ENCODE peak calls at places on chromosome 11, in six cellular contexts. I, B, N, D, M and Q are unnamed samples. For H3K4me1, the result is how much of the 10 kb centered on the place peaks cover.

GRCh38 chr11:67464411-67465189 is 4.5 kb downstream of the TMEM134 start:
- DNase-seq in I (peak), B (peak), N (peak), D (peak), M (peak), Q (peak)

GRCh38 chr11:58647866-58648265 is 25.4 kb downstream of the CNTF start:
- DNase-seq in I (no peak), B (no peak), N (no peak), D (no peak), M (no peak), Q (no peak)

GRCh38 chr11:113447621-113448310 is 27.4 kb downstream of the DRD2 start:
- DNase-seq in I (no peak), B (no peak), N (no peak), D (no peak), M (no peak), Q (no peak)

GRCh38 chr11:45807792-45808238 is 2.9 kb downstream of the SLC35C1 start:
- DNase-seq in I (no peak), B (no peak), N (no peak), D (no peak), M (no peak), Q (no peak)

GRCh38 chr11:121895919-121896318 is 220.1 kb downstream of the BLID start:
- DNase-seq in I (peak), B (no peak), N (no peak), D (no peak), M (no peak), Q (no peak)

GRCh38 chr11:13337986-13338436 is 60.4 kb downstream of the BMAL1 start:
- DNase-seq in I (no peak), B (no peak), N (no peak), D (no peak), M (no peak), Q (no peak)

GRCh38 chr11:71309181-71309580 is 56.8 kb upstream of the SHANK2 start:
- DNase-seq in I (no peak), B (no peak), N (no peak), D (no peak), M (no peak), Q (no peak)

GRCh38 chr11:2579315-2580060 is 120.3 kb downstream of the KCNQ1OT1 start:
- DNase-seq in I (no peak), B (peak), N (no peak), D (peak), M (no peak), Q (peak)

GRCh38 chr11:60005360-60005759 is 11.6 kb upstream of the OOSP4B start:
- DNase-seq in I (no peak), B (no peak), N (no peak), D (no peak), M (no peak), Q (no peak)

GRCh38 chr11:31199403-31199802 is 170.1 kb downstream of the DCDC1 start:
- DNase-seq in I (no peak), B (peak), N (no peak), D (no peak), M (no peak), Q (no peak)

GRCh38 chr11:132402056-132402684 is 1031.8 kb downstream of the NTM start:
- DNase-seq in I (no peak), B (peak), N (peak), D (no peak), M (no peak), Q (peak)

GRCh38 chr11:60905551-60906113 is 753 bp downstream of the PRPF19 start:
- DNase-seq in I (peak), B (peak), N (peak), D (no peak), M (no peak), Q (no peak)

GRCh38 chr11:68214173-68215086 is 1.3 kb upstream of the KMT5B start:
- DNase-seq in I (no peak), B (peak), N (peak), D (no peak), M (no peak), Q (no peak)

GRCh38 chr11:3095712-3096361 is 38.6 kb upstream of the CARS1 start:
- DNase-seq in I (peak), B (peak), N (peak), D (no peak), M (no peak), Q (no peak)

GRCh38 chr11:35515224-35515623 is 10.2 kb downstream of the PAMR1 start:
- DNase-seq in I (peak), B (no peak), N (no peak), D (no peak), M (no peak), Q (no peak)

GRCh38 chr11:72970557-72971118 is 156.4 kb downstream of the ATG16L2 start:
- DNase-seq in I (no peak), B (no peak), N (no peak), D (no peak), M (no peak), Q (no peak)

GRCh38 chr11:111561801-111562325 is 21.3 kb downstream of the LAYN start:
- DNase-seq in I (peak), B (peak), N (no peak), D (no peak), M (no peak), Q (no peak)

GRCh38 chr11:69674886-69675714 is at the start of gene LTO1:
- DNase-seq in I (peak), B (peak), N (peak), D (peak), M (peak), Q (peak)

GRCh38 chr11:119807402-119807801 is 78.4 kb upstream of the NECTIN1 start:
- DNase-seq in I (no peak), B (no peak), N (no peak), D (no peak), M (no peak), Q (no peak)

GRCh38 chr11:9733212-9733611 is 69.3 kb downstream of the SWAP70 start:
- DNase-seq in I (no peak), B (no peak), N (no peak), D (no peak), M (no peak), Q (no peak)

GRCh38 chr11:12150831-12151382 is 40.5 kb downstream of the MICAL2 start:
- DNase-seq in I (no peak), B (no peak), N (no peak), D (no peak), M (no peak), Q (no peak)

GRCh38 chr11:1943977-1944376 is 3.2 kb upstream of the MRPL23 start:
- DNase-seq in I (no peak), B (no peak), N (no peak), D (no peak), M (peak), Q (no peak)

GRCh38 chr11:121596195-121597145 is 143.7 kb upstream of the SORL1-AS1 start:
- DNase-seq in I (no peak), B (no peak), N (no peak), D (no peak), M (no peak), Q (no peak)

GRCh38 chr11:131217313-131218297 is 152.8 kb upstream of the NTM start:
- DNase-seq in I (no peak), B (peak), N (no peak), D (no peak), M (no peak), Q (no peak)

GRCh38 chr11:14894657-14895598 is 2.9 kb upstream of the CYP2R1 start:
- DNase-seq in I (no peak), B (peak), N (peak), D (no peak), M (peak), Q (peak)

GRCh38 chr11:101341578-101341977 is 212.0 kb upstream of the PGR start:
- DNase-seq in I (no peak), B (no peak), N (no peak), D (no peak), M (no peak), Q (no peak)

GRCh38 chr11:82533628-82534353 is 199.9 kb downstream of the FAM181B start:
- DNase-seq in I (no peak), B (peak), N (no peak), D (no peak), M (no peak), Q (no peak)

GRCh38 chr11:40384991-40385390 is 1074.5 kb downstream of the LRRC4C start:
- DNase-seq in I (no peak), B (no peak), N (no peak), D (no peak), M (no peak), Q (no peak)

GRCh38 chr11:60910281-60910687 is 3.7 kb upstream of the TMEM109 start:
- DNase-seq in I (no peak), B (no peak), N (peak), D (no peak), M (no peak), Q (no peak)

GRCh38 chr11:115659061-115659963 is 155.1 kb upstream of the CADM1 start:
- DNase-seq in I (no peak), B (peak), N (no peak), D (no peak), M (no peak), Q (peak)

GRCh38 chr11:83827940-83828554 is 541.9 kb upstream of the CCDC90B start:
- DNase-seq in I (peak), B (peak), N (no peak), D (no peak), M (no peak), Q (no peak)

GRCh38 chr11:46444305-46444704 is 52.7 kb upstream of the CHRM4 start:
- DNase-seq in I (no peak), B (no peak), N (no peak), D (no peak), M (no peak), Q (no peak)

GRCh38 chr11:113174862-113175261 is 139.5 kb upstream of the TTC12 start:
- DNase-seq in I (no peak), B (no peak), N (no peak), D (no peak), M (no peak), Q (no peak)

GRCh38 chr11:119888119-119888518 is 159.1 kb upstream of the NECTIN1 start:
- DNase-seq in I (no peak), B (no peak), N (no peak), D (no peak), M (no peak), Q (no peak)

GRCh38 chr11:46183819-46184218 is 62.6 kb upstream of the PHF21A start:
- DNase-seq in I (peak), B (no peak), N (no peak), D (no peak), M (no peak), Q (no peak)

GRCh38 chr11:88779551-88779950 is 286.2 kb downstream of the GRM5 start:
- DNase-seq in I (no peak), B (no peak), N (no peak), D (no peak), M (no peak), Q (no peak)

GRCh38 chr11:33721984-33722383 is 14.2 kb downstream of the CD59 start:
- DNase-seq in I (peak), B (no peak), N (no peak), D (no peak), M (no peak), Q (no peak)

GRCh38 chr11:33718441-33718840 is 17.8 kb downstream of the CD59 start:
- DNase-seq in I (peak), B (no peak), N (no peak), D (no peak), M (no peak), Q (no peak)

GRCh38 chr11:33722579-33723234 is 13.5 kb downstream of the CD59 start:
- DNase-seq in I (peak), B (peak), N (no peak), D (no peak), M (peak), Q (no peak)

GRCh38 chr11:33721291-33721840 is 14.9 kb downstream of the CD59 start:
- DNase-seq in I (peak), B (no peak), N (no peak), D (no peak), M (no peak), Q (no peak)

DNA sequence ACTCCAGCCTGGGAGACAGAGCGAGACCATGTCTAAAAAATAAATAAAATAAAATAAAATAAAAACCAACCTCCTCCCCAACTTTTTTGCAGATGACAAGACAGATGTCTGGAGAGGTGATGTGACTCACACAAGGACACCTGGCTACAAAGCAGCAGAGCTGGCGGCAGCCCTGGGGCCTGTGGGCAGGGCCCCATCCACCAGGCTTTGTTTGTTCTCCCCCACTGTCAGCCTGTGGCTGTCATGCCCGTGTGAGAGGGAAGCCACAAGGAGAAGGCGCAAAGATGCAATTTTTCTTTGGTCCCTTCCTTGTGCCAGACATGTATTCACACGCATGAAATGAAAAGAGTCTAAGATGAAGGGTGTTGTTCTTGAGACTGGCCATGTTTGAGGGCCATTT is 16.6 kb downstream of the CD59 start:
- DNase-seq in I (peak), B (no peak), N (no peak), D (no peak), M (no peak), Q (no peak)
- H3K4me1 ChIP-seq in I (under half), B (under half), N (under half), D (under half), M (under half), Q (half or more)

GRCh38 chr11:64864473-64865285 is 13.7 kb downstream of the EHD1 start:
- DNase-seq in I (no peak), B (no peak), N (peak), D (no peak), M (no peak), Q (peak)
- H3K4me1 ChIP-seq in I (under half), B (under half), N (under half), D (half or more), M (under half), Q (half or more)

GRCh38 chr11:105315287-105315686 is 175.7 kb upstream of the CARD18 start:
- DNase-seq in I (no peak), B (peak), N (no peak), D (no peak), M (no peak), Q (no peak)
- H3K4me1 ChIP-seq in I (under half), B (under half), N (under half), D (under half), M (under half), Q (under half)

DNA sequence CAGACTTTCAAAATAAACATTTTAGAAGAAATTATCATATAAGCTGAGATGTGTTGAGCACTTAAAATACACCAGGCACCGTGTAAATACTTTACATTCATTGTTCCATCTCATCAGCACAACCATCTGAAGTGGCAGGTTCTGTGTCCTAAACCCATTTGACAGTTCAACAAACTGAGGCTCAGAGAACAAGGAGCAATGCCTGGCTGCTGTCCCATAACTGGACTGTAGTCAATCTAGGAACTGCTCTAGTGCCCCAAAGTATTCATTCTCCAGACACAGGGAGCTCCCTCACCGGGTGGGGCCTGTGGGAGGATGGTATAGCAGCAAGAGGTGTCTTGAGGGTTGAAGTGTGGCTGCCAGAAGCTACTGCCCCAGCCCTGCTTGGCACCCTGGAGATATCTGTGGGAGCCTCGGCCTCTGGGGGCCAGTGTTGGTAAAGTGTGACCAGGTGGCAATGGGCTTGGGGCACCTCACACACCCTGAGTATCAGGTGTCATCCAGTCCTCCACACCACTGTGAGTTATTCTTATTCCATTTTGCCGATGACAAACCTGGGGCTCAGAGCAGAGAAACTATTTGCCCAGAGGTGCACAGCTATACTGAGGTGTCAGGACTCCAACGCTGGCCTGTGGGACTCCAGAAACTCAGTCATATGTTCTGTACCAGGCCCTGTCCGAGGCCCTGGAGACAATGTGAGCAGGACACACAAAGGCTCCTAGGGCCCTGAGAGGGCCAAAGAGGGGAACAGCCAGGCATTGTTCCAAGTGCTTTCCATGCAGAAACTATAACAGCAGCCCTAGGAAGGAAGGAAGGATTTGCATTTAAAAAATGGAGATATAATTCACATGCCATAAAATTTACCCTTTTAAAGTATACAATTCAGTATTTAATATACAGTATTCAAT is 45.9 kb upstream of the KLHL35 start:
- DNase-seq in I (no peak), B (no peak), N (no peak), D (no peak), M (no peak), Q (no peak)
- H3K4me1 ChIP-seq in I (under half), B (under half), N (under half), D (under half), M (under half), Q (half or more)

GRCh38 chr11:830295-831131 is 2.2 kb upstream of the CD151 start:
- DNase-seq in I (no peak), B (peak), N (peak), D (peak), M (peak), Q (peak)
- H3K4me1 ChIP-seq in I (under half), B (under half), N (half or more), D (under half), M (under half), Q (half or more)

DNA sequence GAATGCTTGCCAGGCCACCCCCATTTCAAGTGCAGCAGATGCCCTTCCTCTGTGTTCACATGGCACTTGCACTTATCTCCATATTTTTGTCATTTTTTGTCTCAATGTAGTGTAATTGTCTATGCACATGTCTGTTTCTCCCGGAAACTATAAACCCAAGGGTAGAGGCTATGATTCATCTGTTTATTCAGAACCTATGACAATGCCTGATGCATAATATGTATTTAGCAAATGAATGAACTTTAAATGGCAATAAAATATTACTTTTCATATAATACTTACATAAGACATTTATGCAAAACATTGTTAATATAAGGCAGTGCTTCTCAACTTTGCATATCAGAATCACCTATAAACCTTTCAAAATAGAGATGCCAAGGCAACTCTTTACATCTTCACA is 6.7 kb downstream of the PAK1 start:
- DNase-seq in I (peak), B (no peak), N (no peak), D (no peak), M (no peak), Q (no peak)
- H3K4me1 ChIP-seq in I (under half), B (under half), N (under half), D (under half), M (under half), Q (under half)

GRCh38 chr11:64764753-64765152 is 5.0 kb upstream of the PYGM start:
- DNase-seq in I (no peak), B (no peak), N (no peak), D (no peak), M (no peak), Q (no peak)

GRCh38 chr11:64760759-64761417 is 1.1 kb upstream of the PYGM start:
- DNase-seq in I (no peak), B (no peak), N (no peak), D (no peak), M (no peak), Q (no peak)

GRCh38 chr11:64762916-64763803 is 3.4 kb upstream of the PYGM start:
- DNase-seq in I (no peak), B (peak), N (no peak), D (no peak), M (no peak), Q (no peak)

GRCh38 chr11:64763804-64764611 is 4.2 kb upstream of the PYGM start:
- DNase-seq in I (no peak), B (no peak), N (no peak), D (peak), M (no peak), Q (no peak)

GRCh38 chr11:64762277-64762915 is 2.6 kb upstream of the PYGM start:
- DNase-seq in I (no peak), B (no peak), N (no peak), D (no peak), M (no peak), Q (no peak)
- H3K4me1 ChIP-seq in I (under half), B (under half), N (under half), D (half or more), M (under half), Q (half or more)

GRCh38 chr11:64868904-64869570 is 9.4 kb downstream of the EHD1 start:
- DNase-seq in I (peak), B (no peak), N (no peak), D (no peak), M (no peak), Q (no peak)

GRCh38 chr11:64867748-64868462 is 10.5 kb downstream of the EHD1 start:
- DNase-seq in I (peak), B (no peak), N (no peak), D (no peak), M (no peak), Q (no peak)

GRCh38 chr11:64869571-64870175 is 8.7 kb downstream of the EHD1 start:
- DNase-seq in I (no peak), B (peak), N (no peak), D (no peak), M (no peak), Q (no peak)

GRCh38 chr11:64870893-64871849 is 7.2 kb downstream of the EHD1 start:
- DNase-seq in I (no peak), B (no peak), N (peak), D (no peak), M (no peak), Q (no peak)

GRCh38 chr11:64870176-64870892 is 8.1 kb downstream of the EHD1 start:
- DNase-seq in I (peak), B (peak), N (no peak), D (no peak), M (no peak), Q (no peak)
- H3K4me1 ChIP-seq in I (half or more), B (under half), N (half or more), D (half or more), M (under half), Q (half or more)

GRCh38 chr11:43687120-43687791 is 6.7 kb downstream of the HSD17B12 start:
- DNase-seq in I (no peak), B (peak), N (no peak), D (no peak), M (peak), Q (peak)
- H3K4me1 ChIP-seq in I (under half), B (under half), N (under half), D (under half), M (under half), Q (half or more)